ENCODE peak calls at places on chromosome 4, in four cellular contexts. One of them, this sample, is unnamed.

GRCh38 chr4:72468904-72469502 is 100.0 kb downstream of the ADAMTS3 start:
- DNase-seq in kidney: no peak
- DNase-seq in tibial nerve: no peak
- DNase-seq in fibroblast of lung: peak; percentile 59
- DNase-seq in this sample: no peak

GRCh38 chr4:26300314-26301307 is 20.2 kb upstream of the RBPJ start:
- DNase-seq in kidney: no peak
- DNase-seq in tibial nerve: no peak
- DNase-seq in fibroblast of lung: no peak
- DNase-seq in this sample: no peak

GRCh38 chr4:81493895-81494490 is 22.3 kb upstream of the RASGEF1B start:
- DNase-seq in kidney: no peak
- DNase-seq in tibial nerve: no peak
- DNase-seq in fibroblast of lung: peak; percentile 21
- DNase-seq in this sample: no peak

GRCh38 chr4:123284166-123284565 is 112.4 kb upstream of the SPRY1 start:
- DNase-seq in kidney: no peak
- DNase-seq in tibial nerve: no peak
- DNase-seq in fibroblast of lung: no peak
- DNase-seq in this sample: no peak

GRCh38 chr4:79831701-79832514 is 241.1 kb downstream of the ANTXR2 start:
- DNase-seq in kidney: no peak
- DNase-seq in tibial nerve: no peak
- DNase-seq in fibroblast of lung: no peak
- DNase-seq in this sample: no peak

GRCh38 chr4:53366301-53366716 is 448 bp upstream of the SCFD2 start:
- DNase-seq in kidney: no peak
- DNase-seq in tibial nerve: no peak
- DNase-seq in fibroblast of lung: no peak
- DNase-seq in this sample: no peak

GRCh38 chr4:155954118-155954503 is 445 bp upstream of the CTSO start:
- DNase-seq in kidney: peak; percentile 50
- DNase-seq in tibial nerve: no peak
- DNase-seq in fibroblast of lung: peak; percentile 30
- DNase-seq in this sample: no peak

GRCh38 chr4:68951806-68952585 is 392 bp upstream of the UGT2A3 start:
- DNase-seq in kidney: no peak
- DNase-seq in tibial nerve: no peak
- DNase-seq in fibroblast of lung: no peak
- DNase-seq in this sample: no peak

GRCh38 chr4:145234086-145234694 is 53.8 kb upstream of the OTUD4 start:
- DNase-seq in kidney: no peak
- DNase-seq in tibial nerve: no peak
- DNase-seq in fibroblast of lung: peak; percentile 77
- DNase-seq in this sample: peak; percentile 57

GRCh38 chr4:128686810-128687209 is 122.7 kb upstream of the JADE1 start:
- DNase-seq in kidney: no peak
- DNase-seq in tibial nerve: no peak
- DNase-seq in fibroblast of lung: no peak
- DNase-seq in this sample: no peak

DNA sequence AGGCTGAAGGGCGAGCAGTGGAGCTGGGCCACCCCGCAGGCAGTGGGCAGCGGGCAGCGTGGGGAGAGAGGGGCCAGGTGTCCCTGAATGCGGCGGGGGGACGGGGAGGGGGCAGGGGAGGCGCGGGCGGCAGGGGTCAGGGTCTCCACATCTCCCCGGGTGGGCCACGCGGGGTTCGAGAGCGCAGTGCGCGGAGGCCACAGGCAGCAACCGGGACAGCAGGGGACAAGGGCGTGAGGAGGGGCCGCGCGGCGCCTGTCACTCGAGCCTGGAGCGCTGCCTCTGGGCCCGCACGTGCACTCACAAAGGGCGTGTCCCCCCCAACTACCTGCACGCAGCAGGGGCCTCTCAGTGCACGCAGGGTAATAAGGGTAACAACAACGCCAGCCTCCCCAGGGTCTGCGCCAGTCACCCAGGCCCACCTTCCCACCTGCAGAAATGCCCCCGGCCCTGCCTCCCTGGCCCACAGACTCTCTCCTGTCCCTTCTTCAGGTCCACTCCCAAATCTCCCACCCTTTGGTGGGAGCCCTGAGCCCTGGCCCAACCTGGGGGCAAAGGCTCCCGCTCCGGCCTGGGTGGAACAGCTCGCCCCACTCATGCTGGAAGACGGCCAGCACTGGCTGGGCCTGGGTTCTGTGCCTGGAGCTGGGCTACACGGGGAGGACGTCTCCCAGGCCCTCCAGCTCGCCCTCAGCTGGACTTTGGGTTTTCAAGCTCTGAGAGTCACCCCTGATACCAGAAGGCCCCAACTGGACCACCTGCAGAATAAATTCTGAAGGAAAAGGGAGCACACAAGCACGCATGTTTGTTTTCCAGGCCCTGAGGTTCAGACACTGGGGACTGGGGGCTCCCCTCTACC is 53.2 kb downstream of the ZFYVE28 start:
- DNase-seq in kidney: peak; percentile 75
- DNase-seq in tibial nerve: no peak
- DNase-seq in fibroblast of lung: no peak
- DNase-seq in this sample: no peak
- H3K4me3 ChIP-seq in kidney: peak overlapping the region; percentile 60
- H3K4me3 ChIP-seq in tibial nerve: peak overlapping the region; percentile 43
- H3K4me3 ChIP-seq in fibroblast of lung: peak overlapping the region; percentile 69
- H3K4me3 ChIP-seq in this sample: peak overlapping the region; percentile 74

GRCh38 chr4:56979674-56980073 is 978 bp downstream of the POLR2B start:
- DNase-seq in kidney: no peak
- DNase-seq in tibial nerve: no peak
- DNase-seq in fibroblast of lung: no peak
- DNase-seq in this sample: peak; percentile 59
- H3K27ac ChIP-seq in kidney: no peak overlapping the region
- H3K27ac ChIP-seq in tibial nerve: peak overlapping the region; percentile 87
- H3K27ac ChIP-seq in fibroblast of lung: peak overlapping the region; percentile 98
- H3K27ac ChIP-seq in this sample: peak overlapping the region; percentile 78

GRCh38 chr4:142435599-142436235 is 410.4 kb downstream of the INPP4B start:
- DNase-seq in kidney: no peak
- DNase-seq in tibial nerve: no peak
- DNase-seq in fibroblast of lung: no peak
- DNase-seq in this sample: no peak
- TF ChIP-seq CTCF in kidney: no peak
- TF ChIP-seq CTCF in tibial nerve: no peak
- TF ChIP-seq CTCF in fibroblast of lung: no peak
- TF ChIP-seq CTCF in this sample: no peak

GRCh38 chr4:82906469-82906868 is 5.9 kb downstream of the THAP9 start:
- DNase-seq in kidney: no peak
- DNase-seq in tibial nerve: no peak
- DNase-seq in fibroblast of lung: no peak
- DNase-seq in this sample: no peak
- H3K4me3 ChIP-seq in kidney: no peak overlapping the region
- H3K4me3 ChIP-seq in tibial nerve: no peak overlapping the region
- H3K4me3 ChIP-seq in fibroblast of lung: no peak overlapping the region
- H3K4me3 ChIP-seq in this sample: no peak overlapping the region

DNA sequence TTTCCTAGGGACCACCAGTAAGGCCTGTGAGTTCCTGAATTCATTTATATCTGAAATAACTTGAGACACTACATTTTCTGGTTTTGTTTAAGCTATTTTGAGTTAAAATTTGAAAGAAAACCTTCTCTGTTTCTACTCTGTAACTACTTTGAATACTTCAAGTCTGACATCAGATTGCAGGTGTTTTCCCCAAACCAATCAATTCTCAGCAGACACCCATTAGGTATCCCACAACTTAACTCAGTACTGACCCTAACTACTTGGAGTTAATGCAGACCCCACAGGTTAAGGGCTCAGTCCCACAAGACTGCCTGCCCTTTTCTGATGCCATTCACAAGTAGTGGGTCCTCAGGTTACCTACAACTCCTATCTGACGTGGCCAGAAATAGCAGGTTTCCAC is 1100.0 kb upstream of the SLIT2 start:
- DNase-seq in kidney: no peak
- DNase-seq in tibial nerve: no peak
- DNase-seq in fibroblast of lung: no peak
- DNase-seq in this sample: no peak
- H3K27ac ChIP-seq in kidney: no peak overlapping the region
- H3K27ac ChIP-seq in tibial nerve: no peak overlapping the region
- H3K27ac ChIP-seq in fibroblast of lung: no peak overlapping the region
- H3K27ac ChIP-seq in this sample: no peak overlapping the region

This sample was measured in CD8-positive, alpha-beta T cell.